ENCODE peak calls at places on chromosomes 2 and 18, in nine cellular contexts. N is naive thymus-derived CD8-positive, alpha-beta T cell; M is activated T-helper 17 cell treated with anti-CD3 and anti-CD28 coated beads, Interleukin-2, amount 50 U/mL, for 72 hours; J is A549; U is stimulated activated effector memory CD8-positive, alpha-beta T cell treated with anti-CD3 and anti-CD28 coated beads, Interleukin-12 subunit alpha, Interleukin-12 subunit beta, amount 100 ng/mL, for 72 hours; F is lung; B is HCT116; X is activated CD8-positive, alpha-beta memory T cell treated with anti-CD3 and anti-CD28 coated beads, Interleukin-2, amount 10 ng/mL, durations not matched to agents 7 days and 5 days; T is left cardiac atrium. Q is an unnamed sample.

GRCh38 chr2:46989491-46990230 is 74.1 kb upstream of the MCFD2 start:
- ATAC-seq in T (no peak), N (no peak), F (no peak), J (no peak), X (no peak), U (no peak), M (no peak), B (no peak), Q (no peak)

GRCh38 chr18:31079973-31080372 is 22.2 kb downstream of the DSC2 start:
- ATAC-seq in M (no peak), J (no peak), X (no peak), T (no peak), U (no peak), B (no peak), F (no peak), N (no peak), Q (peak; percentile 27)

GRCh38 chr18:79169958-79170555 is 100.9 kb downstream of the ATP9B start:
- ATAC-seq in J (no peak), M (no peak), U (no peak), F (no peak), X (no peak), T (peak; percentile 72), N (no peak), B (no peak), Q (peak; percentile 20)

GRCh38 chr2:109702250-109702985 is 88.3 kb downstream of the SOWAHC start:
- ATAC-seq in X (no peak), U (peak; percentile 57), N (no peak), B (peak; percentile 13), M (peak; percentile 81), J (no peak), T (peak; percentile 86), F (no peak), Q (peak; percentile 87)

GRCh38 chr2:25711641-25712369 is 38.4 kb upstream of the DTNB start:
- ATAC-seq in J (no peak), B (no peak), N (peak; percentile 14), X (no peak), F (no peak), M (no peak), T (no peak), U (no peak), Q (no peak)

GRCh38 chr2:219099319-219099718 is 38.6 kb upstream of the IHH start:
- ATAC-seq in X (no peak), M (peak; percentile 86), F (no peak), N (no peak), B (no peak), U (peak; percentile 82), J (no peak), T (no peak), Q (no peak)

GRCh38 chr2:101041413-101041812 is 39.3 kb downstream of the RPL31 start:
- ATAC-seq in M (no peak), F (no peak), U (no peak), X (no peak), J (no peak), N (no peak), B (no peak), T (no peak), Q (no peak)

GRCh38 chr2:46230115-46230571 is 67.1 kb upstream of the EPAS1 start:
- ATAC-seq in T (peak; percentile 65), B (peak; percentile 50), U (peak; percentile 44), M (peak; percentile 25), F (peak; percentile 14), J (peak; percentile 90), X (peak; percentile 63), N (no peak), Q (peak; percentile 81)

GRCh38 chr2:207589143-207589542 is 36.1 kb downstream of the METTL21A start:
- ATAC-seq in X (no peak), F (no peak), U (no peak), N (no peak), J (no peak), M (no peak), B (no peak), T (no peak), Q (no peak)

GRCh38 chr18:34709631-34710429 is at the start of gene DTNA:
- ATAC-seq in M (no peak), F (peak; percentile 68), X (no peak), U (no peak), J (no peak), T (peak; percentile 78), B (no peak), N (no peak), Q (no peak)

GRCh38 chr2:74105413-74105812 is 42.3 kb downstream of the BOLA3 start:
- ATAC-seq in M (no peak), U (no peak), B (no peak), J (no peak), X (no peak), F (no peak), T (no peak), N (no peak), Q (no peak)

GRCh38 chr2:100178085-100178788 is 35.8 kb upstream of the AFF3 start:
- ATAC-seq in J (peak; percentile 88), F (no peak), B (peak; percentile 97), T (no peak), X (no peak), M (peak; percentile 78), U (peak; percentile 55), N (no peak), Q (peak; percentile 70)

GRCh38 chr18:31657823-31658669 is 26.3 kb downstream of the B4GALT6 start:
- ATAC-seq in M (peak; percentile 86), U (peak; percentile 91), J (no peak), T (no peak), N (no peak), B (no peak), X (peak; percentile 50), F (no peak), Q (no peak)

GRCh38 chr2:160394153-160394552 is 99.5 kb downstream of the RBMS1 start:
- ATAC-seq in M (peak; percentile 99), F (no peak), X (peak; percentile 96), N (peak; percentile 98), J (no peak), U (peak; percentile 99), B (no peak), T (no peak), Q (peak; percentile 55)

GRCh38 chr2:178928077-178928476 is 120.9 kb upstream of the TTN start:
- ATAC-seq in T (no peak), J (no peak), M (no peak), F (no peak), U (no peak), N (no peak), X (no peak), B (no peak), Q (no peak)

GRCh38 chr2:24454258-24454657 is 36.8 kb upstream of the NCOA1 start:
- ATAC-seq in M (no peak), X (no peak), J (no peak), F (no peak), B (no peak), U (no peak), N (no peak), T (peak; percentile 8), Q (no peak)

GRCh38 chr2:201234167-201235139 is 25.9 kb upstream of the CASP8 start:
- ATAC-seq in F (no peak), B (peak; percentile 23), U (peak; percentile 1), X (peak; percentile 1), M (peak; percentile 2), J (peak; percentile 60), T (no peak), N (peak; percentile 8), Q (no peak)

GRCh38 chr2:120321721-120322284 is 24.1 kb upstream of the INHBB start:
- ATAC-seq in M (no peak), F (no peak), J (no peak), T (no peak), B (no peak), X (no peak), N (no peak), U (no peak), Q (no peak)

GRCh38 chr2:100235098-100235497 is 87.2 kb downstream of the LONRF2 start:
- ATAC-seq in B (no peak), N (peak; percentile 84), U (peak; percentile 74), F (no peak), J (no peak), M (peak; percentile 78), T (no peak), X (peak; percentile 86), Q (peak; percentile 79)

GRCh38 chr2:288743-289361 is 961 bp upstream of the ALKAL2 start:
- ATAC-seq in F (no peak), T (no peak), X (no peak), M (no peak), B (no peak), N (no peak), J (no peak), U (no peak), Q (no peak)

GRCh38 chr2:151805961-151806360 is 22.3 kb downstream of the ARL5A start:
- ATAC-seq in B (no peak), X (peak; percentile 55), U (no peak), T (no peak), N (no peak), M (no peak), F (no peak), J (no peak), Q (no peak)

GRCh38 chr2:9212661-9213411 is 6.2 kb downstream of the ASAP2 start:
- ATAC-seq in B (no peak), J (no peak), U (no peak), X (no peak), T (peak; percentile 76), N (no peak), M (no peak), F (peak; percentile 30), Q (no peak)

GRCh38 chr2:102618452-102619413 is 620 bp upstream of the SLC9A2 start:
- ATAC-seq in N (peak; percentile 35), M (peak; percentile 37), T (peak; percentile 46), U (peak; percentile 33), B (peak; percentile 78), X (no peak), F (peak; percentile 56), J (peak; percentile 72), Q (no peak)

GRCh38 chr2:148586528-148587128 is 57.9 kb upstream of the EPC2 start:
- ATAC-seq in U (no peak), B (no peak), J (no peak), F (no peak), T (peak; percentile 43), X (no peak), N (no peak), M (no peak), Q (no peak)

GRCh38 chr2:230877737-230878598 is 13.2 kb downstream of the ITM2C start:
- ATAC-seq in J (no peak), U (peak; percentile 95), M (no peak), T (peak; percentile 23), B (no peak), F (no peak), X (peak; percentile 93), N (peak; percentile 92), Q (no peak)

GRCh38 chr2:99651930-99652670 is 162.3 kb upstream of the REV1 start:
- ATAC-seq in N (no peak), M (no peak), T (peak; percentile 68), B (no peak), F (no peak), J (no peak), U (no peak), X (no peak), Q (no peak)

GRCh38 chr18:48963555-48964480 is 13.1 kb upstream of the SMAD7 start:
- ATAC-seq in J (no peak), B (no peak), F (no peak), N (no peak), X (no peak), M (no peak), T (no peak), U (peak; percentile 19), Q (no peak)

GRCh38 chr18:8177330-8178016 is 431.8 kb upstream of the RAB12 start:
- ATAC-seq in U (no peak), N (no peak), M (no peak), B (peak; percentile 46), X (no peak), T (peak; percentile 59), J (peak; percentile 59), F (peak; percentile 87), Q (no peak)

GRCh38 chr2:237913193-237913917 is 53.5 kb upstream of the UBE2F start:
- ATAC-seq in N (no peak), J (no peak), M (no peak), U (no peak), F (no peak), X (no peak), T (no peak), B (no peak), Q (no peak)

GRCh38 chr18:54606835-54607212 is 15.8 kb downstream of the DYNAP start:
- ATAC-seq in F (no peak), T (no peak), U (peak; percentile 21), J (no peak), M (no peak), X (no peak), N (no peak), B (no peak), Q (peak; percentile 22)

Q was measured in esophagus mucosa.